ENCODE peak calls at places on chromosomes 4 and X, in seven cellular contexts. A is tibial nerve, N is transverse colon, Z is upper lobe of left lung, J is suprapubic skin, I is H1, Q is A549. C is an unnamed sample.

GRCh38 chr4:176223561-176223960 is 28.2 kb upstream of the SPATA4 start:
- DNase-seq in A (no peak), N (no peak), Z (no peak), J (no peak), I (no peak), Q (no peak), C (no peak)

GRCh38 chr4:184792950-184793555 is 32.7 kb downstream of the ACSL1 start:
- DNase-seq in A (no peak), N (no peak), Z (peak; percentile 85), J (no peak), I (no peak), Q (peak; percentile 20), C (peak; percentile 45)

GRCh38 chrX:48470833-48471118 is 716 bp upstream of the SLC38A5 start:
- DNase-seq in A (no peak), N (no peak), Z (no peak), J (no peak), I (no peak), Q (no peak), C (peak; percentile 44)

GRCh38 chr4:162347492-162348213 is 183.9 kb upstream of the FSTL5 start:
- DNase-seq in A (no peak), N (no peak), Z (no peak), J (no peak), I (no peak), Q (no peak), C (no peak)

GRCh38 chr4:128979934-128980333 is 113.4 kb downstream of the SCLT1 start:
- DNase-seq in A (no peak), N (no peak), Z (no peak), J (no peak), I (no peak), Q (peak; percentile 38), C (peak; percentile 8)

GRCh38 chr4:82623284-82623683 is 61.5 kb upstream of the TMEM150C start:
- DNase-seq in A (no peak), N (no peak), Z (no peak), J (no peak), I (no peak), Q (no peak), C (no peak)

GRCh38 chr4:1233641-1234277 is 15.2 kb downstream of the CTBP1 start:
- DNase-seq in A (no peak), N (no peak), Z (no peak), J (peak; percentile 65), I (no peak), Q (no peak), C (no peak)

GRCh38 chr4:139017861-139018260 is 2.3 kb downstream of the NOCT start:
- DNase-seq in A (no peak), N (no peak), Z (no peak), J (no peak), I (no peak), Q (no peak), C (no peak)

GRCh38 chr4:141576585-141577110 is 59.7 kb upstream of the IL15 start:
- DNase-seq in A (no peak), N (no peak), Z (no peak), J (no peak), I (no peak), Q (no peak), C (no peak)

GRCh38 chr4:112747035-112747434 is 110.1 kb downstream of the LARP7 start:
- DNase-seq in A (no peak), N (no peak), Z (no peak), J (no peak), I (peak; percentile 25), Q (no peak), C (no peak)

GRCh38 chr4:3813151-3813905 is 47.1 kb downstream of the ADRA2C start:
- DNase-seq in A (no peak), N (no peak), Z (no peak), J (no peak), I (no peak), Q (no peak), C (no peak)

GRCh38 chrX:77918568-77918967 is 8.1 kb downstream of the ATP7A start:
- DNase-seq in A (no peak), N (no peak), Z (no peak), J (no peak), I (no peak), Q (no peak), C (no peak)

GRCh38 chr4:14716622-14717021 is 285.7 kb upstream of the CPEB2 start:
- DNase-seq in A (no peak), N (no peak), Z (no peak), J (no peak), I (no peak), Q (no peak), C (no peak)
- TF ChIP-seq EP300 in A (no peak), N (no peak), Z (no peak), J (no peak), I (no peak), Q (no peak), C (no peak)

GRCh38 chrX:111829345-111829744 is 46.6 kb upstream of the TRPC5OS start:
- DNase-seq in A (no peak), N (no peak), Z (no peak), J (no peak), I (no peak), Q (no peak), C (no peak)

GRCh38 chrX:111830561-111830960 is 45.4 kb upstream of the TRPC5OS start:
- DNase-seq in A (no peak), N (no peak), Z (no peak), J (no peak), I (no peak), Q (no peak), C (no peak)
- TF ChIP-seq EP300 in A (no peak), N (no peak), Z (no peak), J (no peak), I (no peak), Q (no peak), C (no peak)

DNA sequence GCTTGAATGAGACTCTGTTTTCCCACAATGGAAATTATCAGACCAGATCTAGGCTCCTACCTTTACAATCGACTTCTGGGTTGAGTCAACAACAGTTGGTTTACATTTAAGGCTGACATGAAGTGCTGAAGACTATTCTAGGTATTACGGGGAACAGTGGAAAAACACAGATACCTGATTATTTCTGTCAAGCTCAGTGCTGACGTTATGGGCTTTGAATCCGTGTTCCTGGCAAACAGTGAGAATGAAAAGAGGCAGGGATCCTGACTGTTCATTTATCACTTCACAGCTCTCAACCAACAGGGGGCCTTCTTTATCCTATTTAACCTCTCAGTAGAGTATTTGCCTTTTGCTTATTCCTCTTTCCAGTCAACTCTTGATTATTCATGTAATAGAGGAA is 43.1 kb downstream of the TMEM164 start:
- DNase-seq in A (no peak), N (no peak), Z (no peak), J (no peak), I (no peak), Q (peak; percentile 18), C (no peak)
- TF ChIP-seq EP300 in A (no peak), N (no peak), Z (no peak), J (no peak), I (no peak), Q (no peak), C (no peak)

DNA sequence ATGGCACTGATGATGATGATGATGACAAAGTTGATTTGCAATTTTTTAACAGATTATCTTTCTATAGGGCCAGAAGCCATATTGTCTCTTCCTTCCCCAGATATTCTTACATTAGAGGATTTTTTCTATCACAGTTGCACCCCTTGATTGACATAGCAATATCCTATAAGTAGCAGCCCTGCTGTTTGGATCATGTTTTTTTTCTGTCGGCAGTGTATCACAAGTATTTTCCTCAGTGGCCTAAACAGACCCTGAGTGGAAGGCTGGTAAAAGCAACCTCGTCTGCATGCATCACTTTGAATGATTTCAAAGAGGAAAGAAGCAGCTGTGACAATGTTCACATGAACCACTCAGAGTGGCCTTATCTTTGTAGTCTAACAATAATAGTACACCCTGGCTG is 41.0 kb downstream of the FAT4 start:
- DNase-seq in A (no peak), N (no peak), Z (no peak), J (no peak), I (no peak), Q (no peak), C (no peak)
- TF ChIP-seq EP300 in A (no peak), N (no peak), Z (no peak), J (no peak), I (no peak), Q (no peak), C (no peak)

DNA sequence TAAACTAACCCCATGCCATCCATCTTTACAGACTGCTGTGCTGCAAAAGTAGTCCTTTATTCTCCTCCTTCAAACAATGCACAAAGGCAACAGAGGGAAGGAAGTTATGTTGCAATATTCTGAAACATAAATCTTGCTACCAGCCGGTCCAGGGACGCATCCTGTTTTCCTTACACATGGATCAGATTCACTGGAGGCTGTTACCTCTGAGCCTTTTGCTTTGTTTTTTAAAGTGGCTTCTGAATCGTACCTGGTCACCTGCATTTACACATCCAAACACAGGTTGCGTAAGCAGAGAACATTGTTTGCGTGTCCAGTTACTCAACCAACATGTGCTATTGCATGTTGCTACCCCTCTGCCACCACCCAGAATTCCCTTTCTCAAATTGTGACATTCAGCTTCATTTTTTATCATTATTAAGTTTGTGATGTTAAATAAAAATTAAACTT is 8.8 kb downstream of the PPARGC1A start:
- DNase-seq in A (no peak), N (no peak), Z (no peak), J (no peak), I (no peak), Q (no peak), C (no peak)
- TF ChIP-seq EP300 in A (no peak), N (no peak), Z (no peak), J (no peak), I (no peak), Q (no peak), C (no peak)

DNA sequence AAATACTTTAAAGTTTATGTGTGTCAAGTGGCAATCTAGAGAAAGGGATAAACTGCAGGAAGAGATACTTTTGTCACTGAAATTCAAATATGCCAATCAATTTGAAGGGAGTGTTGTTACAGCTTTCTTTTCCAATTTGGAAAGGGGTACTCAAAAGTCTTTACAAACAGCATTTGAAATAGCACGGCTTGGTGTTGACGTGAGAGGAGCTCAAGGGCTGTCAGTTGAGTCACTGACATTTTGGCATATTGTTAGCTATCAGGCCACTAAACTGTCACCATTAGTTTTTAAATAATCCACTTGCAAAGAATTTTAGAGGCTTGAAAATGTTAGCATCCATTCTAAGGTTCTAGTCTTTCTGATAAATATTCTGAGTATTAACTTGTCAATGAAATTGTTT is 698.4 kb downstream of the IL1RAPL1 start:
- DNase-seq in A (no peak), N (no peak), Z (no peak), J (no peak), I (no peak), Q (no peak), C (no peak)
- TF ChIP-seq EP300 in A (no peak), N (no peak), Z (no peak), J (no peak), I (no peak), Q (no peak), C (no peak)

GRCh38 chr4:169253904-169254303 is 16.9 kb downstream of the SH3RF1 start:
- DNase-seq in A (no peak), N (no peak), Z (no peak), J (no peak), I (no peak), Q (peak; percentile 51), C (no peak)

GRCh38 chr4:169256101-169256612 is 14.6 kb downstream of the SH3RF1 start:
- DNase-seq in A (no peak), N (no peak), Z (no peak), J (no peak), I (no peak), Q (no peak), C (no peak)

GRCh38 chr4:169253087-169253675 is 17.6 kb downstream of the SH3RF1 start:
- DNase-seq in A (no peak), N (no peak), Z (no peak), J (no peak), I (no peak), Q (no peak), C (no peak)

GRCh38 chr4:169252339-169253086 is 18.2 kb downstream of the SH3RF1 start:
- DNase-seq in A (no peak), N (no peak), Z (no peak), J (no peak), I (no peak), Q (no peak), C (no peak)

GRCh38 chr4:169254546-169254983 is 16.2 kb downstream of the SH3RF1 start:
- DNase-seq in A (no peak), N (no peak), Z (peak; percentile 40), J (no peak), I (no peak), Q (peak; percentile 43), C (no peak)
- TF ChIP-seq EP300 in A (no peak), N (no peak), Z (peak; percentile 34), J (no peak), I (no peak), Q (no peak), C (no peak)

C was measured in K562.